ENCODE peak calls at places on chromosomes 3 and 15, in six cellular contexts. One of them, this sample, is unnamed.

GRCh38 chr3:132255041-132255745 is 62.0 kb upstream of the ACP3 start:
- DNase-seq in stimulated activated naive B cell treated with anti-CD40 and anti-IgM and Interleukin-4, amounts not matched to agents 10 μg/mL and 1 μg/mL and 100 μg/mL, for 72 hours: no peak
- DNase-seq in NCI-H524: peak
- DNase-seq in pons: no peak
- DNase-seq in fibroblast of lung: peak
- DNase-seq in anterior cingulate cortex: no peak
- DNase-seq in this sample: no peak

GRCh38 chr3:115790759-115791158 is 167.4 kb downstream of the GAP43 start:
- DNase-seq in stimulated activated naive B cell treated with anti-CD40 and anti-IgM and Interleukin-4, amounts not matched to agents 10 μg/mL and 1 μg/mL and 100 μg/mL, for 72 hours: no peak
- DNase-seq in NCI-H524: no peak
- DNase-seq in pons: no peak
- DNase-seq in fibroblast of lung: peak
- DNase-seq in anterior cingulate cortex: no peak
- DNase-seq in this sample: peak

GRCh38 chr3:184808021-184808420 is 3.9 kb upstream of the VPS8 start:
- DNase-seq in stimulated activated naive B cell treated with anti-CD40 and anti-IgM and Interleukin-4, amounts not matched to agents 10 μg/mL and 1 μg/mL and 100 μg/mL, for 72 hours: no peak
- DNase-seq in NCI-H524: peak
- DNase-seq in pons: no peak
- DNase-seq in fibroblast of lung: no peak
- DNase-seq in anterior cingulate cortex: no peak
- DNase-seq in this sample: no peak

GRCh38 chr3:142595951-142596725 is at the start of gene PLS1:
- DNase-seq in stimulated activated naive B cell treated with anti-CD40 and anti-IgM and Interleukin-4, amounts not matched to agents 10 μg/mL and 1 μg/mL and 100 μg/mL, for 72 hours: peak
- DNase-seq in NCI-H524: peak
- DNase-seq in pons: peak
- DNase-seq in fibroblast of lung: peak
- DNase-seq in anterior cingulate cortex: peak
- DNase-seq in this sample: peak

GRCh38 chr3:116474356-116475200 is 29.3 kb upstream of the LSAMP start:
- DNase-seq in stimulated activated naive B cell treated with anti-CD40 and anti-IgM and Interleukin-4, amounts not matched to agents 10 μg/mL and 1 μg/mL and 100 μg/mL, for 72 hours: no peak
- DNase-seq in NCI-H524: peak
- DNase-seq in pons: no peak
- DNase-seq in fibroblast of lung: peak
- DNase-seq in anterior cingulate cortex: no peak
- DNase-seq in this sample: no peak

GRCh38 chr3:89358281-89358680 is 250.9 kb downstream of the EPHA3 start:
- DNase-seq in stimulated activated naive B cell treated with anti-CD40 and anti-IgM and Interleukin-4, amounts not matched to agents 10 μg/mL and 1 μg/mL and 100 μg/mL, for 72 hours: no peak
- DNase-seq in NCI-H524: no peak
- DNase-seq in pons: no peak
- DNase-seq in fibroblast of lung: peak
- DNase-seq in anterior cingulate cortex: no peak
- DNase-seq in this sample: no peak

GRCh38 chr3:182637350-182638197 is 155.7 kb upstream of the ATP11B start:
- DNase-seq in stimulated activated naive B cell treated with anti-CD40 and anti-IgM and Interleukin-4, amounts not matched to agents 10 μg/mL and 1 μg/mL and 100 μg/mL, for 72 hours: no peak
- DNase-seq in NCI-H524: no peak
- DNase-seq in pons: no peak
- DNase-seq in fibroblast of lung: no peak
- DNase-seq in anterior cingulate cortex: no peak
- DNase-seq in this sample: no peak

GRCh38 chr3:195212749-195213085 is 58.2 kb downstream of the XXYLT1 start:
- DNase-seq in stimulated activated naive B cell treated with anti-CD40 and anti-IgM and Interleukin-4, amounts not matched to agents 10 μg/mL and 1 μg/mL and 100 μg/mL, for 72 hours: no peak
- DNase-seq in NCI-H524: no peak
- DNase-seq in pons: no peak
- DNase-seq in fibroblast of lung: no peak
- DNase-seq in anterior cingulate cortex: no peak
- DNase-seq in this sample: no peak

GRCh38 chr15:66862111-66862815 is 160.2 kb downstream of the SMAD6 start:
- DNase-seq in stimulated activated naive B cell treated with anti-CD40 and anti-IgM and Interleukin-4, amounts not matched to agents 10 μg/mL and 1 μg/mL and 100 μg/mL, for 72 hours: no peak
- DNase-seq in NCI-H524: no peak
- DNase-seq in pons: no peak
- DNase-seq in fibroblast of lung: no peak
- DNase-seq in anterior cingulate cortex: no peak
- DNase-seq in this sample: no peak

GRCh38 chr3:100189444-100189964 is 71.3 kb upstream of the TBC1D23 start:
- DNase-seq in stimulated activated naive B cell treated with anti-CD40 and anti-IgM and Interleukin-4, amounts not matched to agents 10 μg/mL and 1 μg/mL and 100 μg/mL, for 72 hours: no peak
- DNase-seq in NCI-H524: no peak
- DNase-seq in pons: no peak
- DNase-seq in fibroblast of lung: no peak
- DNase-seq in anterior cingulate cortex: no peak
- DNase-seq in this sample: no peak

GRCh38 chr3:170746175-170746942 is 123.6 kb downstream of the RPL22L1 start:
- DNase-seq in stimulated activated naive B cell treated with anti-CD40 and anti-IgM and Interleukin-4, amounts not matched to agents 10 μg/mL and 1 μg/mL and 100 μg/mL, for 72 hours: no peak
- DNase-seq in NCI-H524: no peak
- DNase-seq in pons: no peak
- DNase-seq in fibroblast of lung: peak
- DNase-seq in anterior cingulate cortex: no peak
- DNase-seq in this sample: no peak

GRCh38 chr15:88208305-88208704 is 48.2 kb downstream of the NTRK3 start:
- DNase-seq in stimulated activated naive B cell treated with anti-CD40 and anti-IgM and Interleukin-4, amounts not matched to agents 10 μg/mL and 1 μg/mL and 100 μg/mL, for 72 hours: no peak
- DNase-seq in NCI-H524: no peak
- DNase-seq in pons: no peak
- DNase-seq in fibroblast of lung: no peak
- DNase-seq in anterior cingulate cortex: no peak
- DNase-seq in this sample: no peak

GRCh38 chr15:51103330-51103729 is 8.6 kb upstream of the TNFAIP8L3 start:
- DNase-seq in stimulated activated naive B cell treated with anti-CD40 and anti-IgM and Interleukin-4, amounts not matched to agents 10 μg/mL and 1 μg/mL and 100 μg/mL, for 72 hours: no peak
- DNase-seq in NCI-H524: no peak
- DNase-seq in pons: no peak
- DNase-seq in fibroblast of lung: peak
- DNase-seq in anterior cingulate cortex: no peak
- DNase-seq in this sample: no peak

GRCh38 chr3:140724856-140725812 is 47.3 kb downstream of the TRIM42 start:
- DNase-seq in stimulated activated naive B cell treated with anti-CD40 and anti-IgM and Interleukin-4, amounts not matched to agents 10 μg/mL and 1 μg/mL and 100 μg/mL, for 72 hours: peak
- DNase-seq in NCI-H524: peak
- DNase-seq in pons: no peak
- DNase-seq in fibroblast of lung: no peak
- DNase-seq in anterior cingulate cortex: no peak
- DNase-seq in this sample: no peak

GRCh38 chr3:123350971-123351370 is 97.9 kb downstream of the ADCY5 start:
- DNase-seq in stimulated activated naive B cell treated with anti-CD40 and anti-IgM and Interleukin-4, amounts not matched to agents 10 μg/mL and 1 μg/mL and 100 μg/mL, for 72 hours: no peak
- DNase-seq in NCI-H524: peak
- DNase-seq in pons: no peak
- DNase-seq in fibroblast of lung: no peak
- DNase-seq in anterior cingulate cortex: no peak
- DNase-seq in this sample: no peak

GRCh38 chr15:73130830-73131229 is 78.6 kb downstream of the NEO1 start:
- DNase-seq in stimulated activated naive B cell treated with anti-CD40 and anti-IgM and Interleukin-4, amounts not matched to agents 10 μg/mL and 1 μg/mL and 100 μg/mL, for 72 hours: no peak
- DNase-seq in NCI-H524: no peak
- DNase-seq in pons: no peak
- DNase-seq in fibroblast of lung: no peak
- DNase-seq in anterior cingulate cortex: no peak
- DNase-seq in this sample: no peak

GRCh38 chr3:149494022-149494758 is 19.7 kb downstream of the TM4SF4 start:
- DNase-seq in stimulated activated naive B cell treated with anti-CD40 and anti-IgM and Interleukin-4, amounts not matched to agents 10 μg/mL and 1 μg/mL and 100 μg/mL, for 72 hours: no peak
- DNase-seq in NCI-H524: peak
- DNase-seq in pons: peak
- DNase-seq in fibroblast of lung: peak
- DNase-seq in anterior cingulate cortex: peak
- DNase-seq in this sample: no peak

GRCh38 chr3:45687828-45688193 is 1.4 kb upstream of the SACM1L start:
- DNase-seq in stimulated activated naive B cell treated with anti-CD40 and anti-IgM and Interleukin-4, amounts not matched to agents 10 μg/mL and 1 μg/mL and 100 μg/mL, for 72 hours: no peak
- DNase-seq in NCI-H524: no peak
- DNase-seq in pons: no peak
- DNase-seq in fibroblast of lung: no peak
- DNase-seq in anterior cingulate cortex: no peak
- DNase-seq in this sample: no peak

GRCh38 chr15:50840520-50840919 is 68.0 kb upstream of the AP4E1 start:
- DNase-seq in stimulated activated naive B cell treated with anti-CD40 and anti-IgM and Interleukin-4, amounts not matched to agents 10 μg/mL and 1 μg/mL and 100 μg/mL, for 72 hours: no peak
- DNase-seq in NCI-H524: no peak
- DNase-seq in pons: no peak
- DNase-seq in fibroblast of lung: no peak
- DNase-seq in anterior cingulate cortex: no peak
- DNase-seq in this sample: no peak

GRCh38 chr3:9986230-9986725 is 363 bp downstream of the EMC3 start:
- DNase-seq in stimulated activated naive B cell treated with anti-CD40 and anti-IgM and Interleukin-4, amounts not matched to agents 10 μg/mL and 1 μg/mL and 100 μg/mL, for 72 hours: no peak
- DNase-seq in NCI-H524: no peak
- DNase-seq in pons: no peak
- DNase-seq in fibroblast of lung: no peak
- DNase-seq in anterior cingulate cortex: no peak
- DNase-seq in this sample: no peak

GRCh38 chr15:42911058-42911592 is 9.5 kb downstream of the TTBK2 start:
- DNase-seq in stimulated activated naive B cell treated with anti-CD40 and anti-IgM and Interleukin-4, amounts not matched to agents 10 μg/mL and 1 μg/mL and 100 μg/mL, for 72 hours: no peak
- DNase-seq in NCI-H524: no peak
- DNase-seq in pons: no peak
- DNase-seq in fibroblast of lung: peak
- DNase-seq in anterior cingulate cortex: no peak
- DNase-seq in this sample: no peak

GRCh38 chr15:85649372-85649771 is 145.4 kb downstream of the KLHL25 start:
- DNase-seq in stimulated activated naive B cell treated with anti-CD40 and anti-IgM and Interleukin-4, amounts not matched to agents 10 μg/mL and 1 μg/mL and 100 μg/mL, for 72 hours: no peak
- DNase-seq in NCI-H524: no peak
- DNase-seq in pons: peak
- DNase-seq in fibroblast of lung: peak
- DNase-seq in anterior cingulate cortex: no peak
- DNase-seq in this sample: no peak

GRCh38 chr15:77528290-77528967 is 104.3 kb downstream of the LINGO1 start:
- DNase-seq in stimulated activated naive B cell treated with anti-CD40 and anti-IgM and Interleukin-4, amounts not matched to agents 10 μg/mL and 1 μg/mL and 100 μg/mL, for 72 hours: no peak
- DNase-seq in NCI-H524: peak
- DNase-seq in pons: no peak
- DNase-seq in fibroblast of lung: no peak
- DNase-seq in anterior cingulate cortex: no peak
- DNase-seq in this sample: no peak

GRCh38 chr15:42921049-42921731 is 612 bp upstream of the TTBK2 start:
- DNase-seq in stimulated activated naive B cell treated with anti-CD40 and anti-IgM and Interleukin-4, amounts not matched to agents 10 μg/mL and 1 μg/mL and 100 μg/mL, for 72 hours: peak
- DNase-seq in NCI-H524: peak
- DNase-seq in pons: no peak
- DNase-seq in fibroblast of lung: peak
- DNase-seq in anterior cingulate cortex: peak
- DNase-seq in this sample: no peak

GRCh38 chr3:122268257-122269024 is 56.6 kb upstream of the CSTA start:
- DNase-seq in stimulated activated naive B cell treated with anti-CD40 and anti-IgM and Interleukin-4, amounts not matched to agents 10 μg/mL and 1 μg/mL and 100 μg/mL, for 72 hours: no peak
- DNase-seq in NCI-H524: no peak
- DNase-seq in pons: no peak
- DNase-seq in fibroblast of lung: peak
- DNase-seq in anterior cingulate cortex: no peak
- DNase-seq in this sample: no peak

GRCh38 chr3:120566243-120566980 is 29.7 kb upstream of the NDUFB4 start:
- DNase-seq in stimulated activated naive B cell treated with anti-CD40 and anti-IgM and Interleukin-4, amounts not matched to agents 10 μg/mL and 1 μg/mL and 100 μg/mL, for 72 hours: no peak
- DNase-seq in NCI-H524: no peak
- DNase-seq in pons: peak
- DNase-seq in fibroblast of lung: no peak
- DNase-seq in anterior cingulate cortex: no peak
- DNase-seq in this sample: no peak

GRCh38 chr15:65110676-65111292 is 4.2 kb downstream of the UBAP1L start:
- DNase-seq in stimulated activated naive B cell treated with anti-CD40 and anti-IgM and Interleukin-4, amounts not matched to agents 10 μg/mL and 1 μg/mL and 100 μg/mL, for 72 hours: no peak
- DNase-seq in NCI-H524: peak
- DNase-seq in pons: no peak
- DNase-seq in fibroblast of lung: peak
- DNase-seq in anterior cingulate cortex: no peak
- DNase-seq in this sample: no peak

GRCh38 chr3:128714887-128715496 is 11.0 kb upstream of the RAB7A start:
- DNase-seq in stimulated activated naive B cell treated with anti-CD40 and anti-IgM and Interleukin-4, amounts not matched to agents 10 μg/mL and 1 μg/mL and 100 μg/mL, for 72 hours: no peak
- DNase-seq in NCI-H524: no peak
- DNase-seq in pons: peak
- DNase-seq in fibroblast of lung: no peak
- DNase-seq in anterior cingulate cortex: no peak
- DNase-seq in this sample: no peak

GRCh38 chr3:14285526-14285925 is 106.9 kb downstream of the LSM3 start:
- DNase-seq in stimulated activated naive B cell treated with anti-CD40 and anti-IgM and Interleukin-4, amounts not matched to agents 10 μg/mL and 1 μg/mL and 100 μg/mL, for 72 hours: no peak
- DNase-seq in NCI-H524: peak
- DNase-seq in pons: no peak
- DNase-seq in fibroblast of lung: no peak
- DNase-seq in anterior cingulate cortex: no peak
- DNase-seq in this sample: no peak

GRCh38 chr15:98787936-98788757 is 139.8 kb downstream of the IGF1R start:
- DNase-seq in stimulated activated naive B cell treated with anti-CD40 and anti-IgM and Interleukin-4, amounts not matched to agents 10 μg/mL and 1 μg/mL and 100 μg/mL, for 72 hours: no peak
- DNase-seq in NCI-H524: no peak
- DNase-seq in pons: peak
- DNase-seq in fibroblast of lung: no peak
- DNase-seq in anterior cingulate cortex: no peak
- DNase-seq in this sample: no peak

GRCh38 chr3:194140520-194141414 is 4.8 kb downstream of the HES1 start:
- DNase-seq in stimulated activated naive B cell treated with anti-CD40 and anti-IgM and Interleukin-4, amounts not matched to agents 10 μg/mL and 1 μg/mL and 100 μg/mL, for 72 hours: no peak
- DNase-seq in NCI-H524: peak
- DNase-seq in pons: no peak
- DNase-seq in fibroblast of lung: peak
- DNase-seq in anterior cingulate cortex: no peak
- DNase-seq in this sample: peak

GRCh38 chr3:126516936-126517290 is 660 bp downstream of the UROC1 start:
- DNase-seq in stimulated activated naive B cell treated with anti-CD40 and anti-IgM and Interleukin-4, amounts not matched to agents 10 μg/mL and 1 μg/mL and 100 μg/mL, for 72 hours: no peak
- DNase-seq in NCI-H524: no peak
- DNase-seq in pons: no peak
- DNase-seq in fibroblast of lung: no peak
- DNase-seq in anterior cingulate cortex: no peak
- DNase-seq in this sample: no peak

GRCh38 chr3:37892917-37893595 is 31.4 kb downstream of the CTDSPL start:
- DNase-seq in stimulated activated naive B cell treated with anti-CD40 and anti-IgM and Interleukin-4, amounts not matched to agents 10 μg/mL and 1 μg/mL and 100 μg/mL, for 72 hours: no peak
- DNase-seq in NCI-H524: no peak
- DNase-seq in pons: peak
- DNase-seq in fibroblast of lung: no peak
- DNase-seq in anterior cingulate cortex: no peak
- DNase-seq in this sample: peak

GRCh38 chr3:152113992-152114651 is 154.6 kb upstream of the MBNL1 start:
- DNase-seq in stimulated activated naive B cell treated with anti-CD40 and anti-IgM and Interleukin-4, amounts not matched to agents 10 μg/mL and 1 μg/mL and 100 μg/mL, for 72 hours: no peak
- DNase-seq in NCI-H524: no peak
- DNase-seq in pons: no peak
- DNase-seq in fibroblast of lung: no peak
- DNase-seq in anterior cingulate cortex: no peak
- DNase-seq in this sample: no peak

GRCh38 chr3:41629072-41629471 is 332.8 kb downstream of the ULK4 start:
- DNase-seq in stimulated activated naive B cell treated with anti-CD40 and anti-IgM and Interleukin-4, amounts not matched to agents 10 μg/mL and 1 μg/mL and 100 μg/mL, for 72 hours: no peak
- DNase-seq in NCI-H524: no peak
- DNase-seq in pons: no peak
- DNase-seq in fibroblast of lung: no peak
- DNase-seq in anterior cingulate cortex: no peak
- DNase-seq in this sample: no peak